ENCODE peak calls at places on chromosomes 16 and 17, in six cellular contexts. E is caudate nucleus; S is lung; N is activated T-helper 1 cell treated with anti-CD3 and anti-CD28 coated beads, Interleukin-2, amount 50 U/mL, for 16 hours; L is left ventricle myocardium inferior; I is GM23248. G is an unnamed sample.

GRCh38 chr17:59825533-59826316 is 67.0 kb downstream of the TUBD1 start:
- DNase-seq in E (no peak), S (no peak), N (no peak), L (no peak), I (peak; percentile 87), G (no peak)

GRCh38 chr16:56781565-56781964 is 51.6 kb downstream of the NUP93 start:
- DNase-seq in E (no peak), S (no peak), N (no peak), L (no peak), I (no peak), G (no peak)

GRCh38 chr17:76793775-76794174 is 55.9 kb downstream of the MFSD11 start:
- DNase-seq in E (no peak), S (no peak), N (no peak), L (no peak), I (peak; percentile 40), G (no peak)

GRCh38 chr16:81166417-81167300 is 70.5 kb upstream of the GCSH start:
- DNase-seq in E (no peak), S (no peak), N (no peak), L (no peak), I (no peak), G (no peak)

GRCh38 chr17:57555636-57556175 is 189.4 kb downstream of the CCDC182 start:
- DNase-seq in E (no peak), S (no peak), N (no peak), L (no peak), I (no peak), G (no peak)

GRCh38 chr17:48001187-48001586 is 30.3 kb downstream of the CDK5RAP3 start:
- DNase-seq in E (no peak), S (no peak), N (no peak), L (no peak), I (peak; percentile 54), G (no peak)

GRCh38 chr16:8958344-8958808 is 5.3 kb downstream of the USP7 start:
- DNase-seq in E (no peak), S (no peak), N (no peak), L (peak; percentile 40), I (peak; percentile 92), G (no peak)

GRCh38 chr17:17269926-17270773 is 10.9 kb downstream of the COPS3 start:
- DNase-seq in E (no peak), S (no peak), N (no peak), L (no peak), I (no peak), G (no peak)

GRCh38 chr17:77254961-77255741 is 114.4 kb downstream of the SEC14L1 start:
- DNase-seq in E (no peak), S (peak; percentile 82), N (no peak), L (no peak), I (peak; percentile 97), G (no peak)

G was measured in central memory CD8-positive, alpha-beta T cell.